ENCODE peak calls at places on chromosomes 3 and 15, in ten cellular contexts. Y is upper lobe of right lung, C is BE2C, O is ovary, J is brain microvascular endothelial cell, N is tibial nerve, M is sigmoid colon, L is cardiac muscle cell, Z is neural progenitor cell, T is breast epithelium. W is an unnamed sample. For H3K36me3, the result is how much of the 10 kb centered on the place peaks cover.

GRCh38 chr15:88255109-88255495 is 1.4 kb downstream of the NTRK3 start:
- DNase-seq in Y (peak), C (no peak), O (no peak), J (no peak), N (no peak), M (no peak), L (no peak), Z (no peak), T (no peak), W (no peak)

GRCh38 chr3:20511863-20512262 is 325.9 kb upstream of the SGO1 start:
- DNase-seq in Y (no peak), C (no peak), O (no peak), J (peak), N (no peak), M (no peak), L (peak), Z (peak), T (no peak), W (peak)

GRCh38 chr3:25870452-25870851 is 80.6 kb downstream of the OXSM start:
- DNase-seq in Y (no peak), C (no peak), O (no peak), J (no peak), N (no peak), M (no peak), L (no peak), Z (no peak), T (no peak), W (no peak)

GRCh38 chr3:154176036-154176435 is 54.8 kb downstream of the ARHGEF26 start:
- DNase-seq in Y (no peak), C (no peak), O (no peak), J (no peak), N (no peak), M (no peak), L (no peak), Z (no peak), T (no peak), W (no peak)

GRCh38 chr3:38648659-38649499 is 608 bp downstream of the SCN5A start:
- DNase-seq in Y (peak), C (no peak), O (peak), J (no peak), N (no peak), M (peak), L (no peak), Z (no peak), T (no peak), W (no peak)

GRCh38 chr3:190265795-190266194 is 56.5 kb downstream of the CLDN1 start:
- DNase-seq in Y (no peak), C (no peak), O (no peak), J (peak), N (no peak), M (no peak), L (peak), Z (no peak), T (peak), W (peak)

GRCh38 chr3:171791695-171792082 is 18.6 kb downstream of the PLD1 start:
- DNase-seq in Y (no peak), C (no peak), O (no peak), J (peak), N (no peak), M (no peak), L (peak), Z (no peak), T (no peak), W (no peak)

GRCh38 chr15:71518661-71519060 is 291.7 kb upstream of the NR2E3 start:
- DNase-seq in Y (no peak), C (no peak), O (no peak), J (no peak), N (no peak), M (no peak), L (no peak), Z (no peak), T (no peak), W (no peak)

GRCh38 chr3:119508172-119508845 is 10.0 kb downstream of the TIMMDC1 start:
- DNase-seq in Y (no peak), C (no peak), O (no peak), J (no peak), N (no peak), M (no peak), L (no peak), Z (no peak), T (no peak), W (no peak)

GRCh38 chr3:31752305-31753049 is 219.8 kb downstream of the STT3B start:
- DNase-seq in Y (no peak), C (no peak), O (no peak), J (no peak), N (no peak), M (no peak), L (no peak), Z (peak), T (no peak), W (no peak)

GRCh38 chr3:135008326-135008725 is 213.3 kb downstream of the EPHB1 start:
- DNase-seq in Y (no peak), C (no peak), O (no peak), J (no peak), N (no peak), M (no peak), L (no peak), Z (no peak), T (no peak), W (no peak)

GRCh38 chr15:74956648-74957300 is at the start of gene RPP25:
- DNase-seq in Y (peak), C (peak), O (peak), J (peak), N (peak), M (peak), L (peak), Z (peak), T (peak), W (no peak)

GRCh38 chr15:74954515-74954914 is 2.1 kb downstream of the RPP25 start:
- DNase-seq in Y (no peak), C (peak), O (peak), J (peak), N (no peak), M (no peak), L (peak), Z (peak), T (no peak), W (no peak)

GRCh38 chr15:74955017-74955416 is 1.6 kb downstream of the RPP25 start:
- DNase-seq in Y (no peak), C (peak), O (peak), J (no peak), N (no peak), M (no peak), L (peak), Z (no peak), T (no peak), W (no peak)

GRCh38 chr15:74957301-74958035 is 896 bp upstream of the RPP25 start:
- DNase-seq in Y (peak), C (peak), O (no peak), J (no peak), N (no peak), M (peak), L (peak), Z (peak), T (no peak), W (no peak)

DNA sequence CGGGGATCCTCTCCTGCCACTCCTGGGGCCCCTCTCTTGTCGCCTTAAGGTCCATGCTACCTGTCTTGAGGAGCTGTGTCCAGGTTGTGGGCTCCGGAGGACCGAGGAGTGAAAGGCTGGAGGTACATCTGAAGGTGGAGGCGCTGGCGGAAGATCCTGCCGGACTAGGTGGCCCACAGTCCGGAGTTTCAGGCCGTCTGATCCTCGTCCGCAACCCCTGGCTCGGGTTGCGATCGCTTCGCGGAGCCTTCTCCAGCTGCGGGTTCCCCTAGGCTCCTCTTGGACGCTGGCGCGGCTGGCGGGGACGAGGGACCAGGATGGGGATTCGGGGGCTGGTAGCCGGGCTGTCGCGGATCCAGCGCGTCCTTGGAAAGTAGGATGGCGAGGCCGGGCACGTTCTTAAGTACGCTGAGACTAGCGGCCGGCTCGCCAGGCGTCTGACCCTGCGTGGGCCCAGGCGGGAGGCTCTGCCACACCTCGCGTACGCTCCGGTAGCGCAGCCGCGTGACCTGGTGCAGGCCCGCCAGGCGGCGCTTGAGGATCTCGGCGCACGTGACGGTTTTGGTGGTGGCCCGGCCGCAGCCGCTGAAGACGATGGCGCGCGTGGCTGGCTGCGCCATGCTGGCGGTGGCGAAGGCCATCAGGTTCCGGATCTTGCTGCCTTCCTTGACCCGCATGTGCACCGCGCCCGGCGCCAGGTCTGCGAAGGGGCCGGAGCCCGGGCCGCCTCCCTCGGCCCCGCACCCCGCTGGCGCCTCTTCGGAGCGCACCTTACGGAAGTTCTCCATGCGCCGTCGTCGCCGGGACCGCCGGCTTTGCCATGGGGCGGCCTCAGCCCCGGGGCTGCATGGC is 550 bp downstream of the RPP25 start:
- DNase-seq in Y (peak), C (peak), O (peak), J (no peak), N (peak), M (peak), L (peak), Z (peak), T (peak), W (no peak)
- TF ChIP-seq CTCF in Y (peak), C (peak), O (peak), J (peak), N (peak), M (peak), L (peak), Z (peak), T (peak), W (peak)

GRCh38 chr3:57164606-57165573 is at the start of gene IL17RD:
- DNase-seq in Y (peak), C (peak), O (peak), J (peak), N (peak), M (peak), L (peak), Z (peak), T (peak), W (no peak)

GRCh38 chr3:57165637-57166036 is 484 bp upstream of the IL17RD start:
- DNase-seq in Y (no peak), C (no peak), O (no peak), J (no peak), N (no peak), M (no peak), L (no peak), Z (no peak), T (no peak), W (no peak)

GRCh38 chr3:57163751-57164150 is 1.4 kb downstream of the IL17RD start:
- DNase-seq in Y (no peak), C (no peak), O (no peak), J (no peak), N (no peak), M (no peak), L (no peak), Z (no peak), T (no peak), W (no peak)

GRCh38 chr3:57161915-57162314 is 3.2 kb downstream of the IL17RD start:
- DNase-seq in Y (no peak), C (no peak), O (no peak), J (no peak), N (no peak), M (no peak), L (no peak), Z (no peak), T (no peak), W (no peak)

GRCh38 chr3:57164217-57164605 is 942 bp downstream of the IL17RD start:
- DNase-seq in Y (no peak), C (no peak), O (peak), J (no peak), N (no peak), M (no peak), L (peak), Z (no peak), T (no peak), W (no peak)
- H3K4me3 ChIP-seq in Y (peak), C (peak), O (peak), J (peak), N (peak), M (peak), L (peak), Z (peak), T (peak), W (peak)

GRCh38 chr3:41144631-41145030 is 54.7 kb upstream of the CTNNB1 start:
- DNase-seq in Y (no peak), C (no peak), O (no peak), J (no peak), N (no peak), M (no peak), L (no peak), Z (no peak), T (no peak), W (no peak)
- H3K36me3 ChIP-seq in Y (under half), C (under half), O (under half), J (under half), N (under half), M (under half), L (under half), Z (under half), T (under half), W (under half)

GRCh38 chr15:28021281-28022039 is 77.7 kb downstream of the OCA2 start:
- DNase-seq in Y (peak), C (peak), O (peak), J (peak), N (no peak), M (no peak), L (peak), Z (peak), T (peak), W (no peak)
- TF ChIP-seq CTCF in Y (peak), C (peak), O (no peak), J (peak), N (no peak), M (no peak), L (peak), Z (peak), T (peak), W (no peak)

DNA sequence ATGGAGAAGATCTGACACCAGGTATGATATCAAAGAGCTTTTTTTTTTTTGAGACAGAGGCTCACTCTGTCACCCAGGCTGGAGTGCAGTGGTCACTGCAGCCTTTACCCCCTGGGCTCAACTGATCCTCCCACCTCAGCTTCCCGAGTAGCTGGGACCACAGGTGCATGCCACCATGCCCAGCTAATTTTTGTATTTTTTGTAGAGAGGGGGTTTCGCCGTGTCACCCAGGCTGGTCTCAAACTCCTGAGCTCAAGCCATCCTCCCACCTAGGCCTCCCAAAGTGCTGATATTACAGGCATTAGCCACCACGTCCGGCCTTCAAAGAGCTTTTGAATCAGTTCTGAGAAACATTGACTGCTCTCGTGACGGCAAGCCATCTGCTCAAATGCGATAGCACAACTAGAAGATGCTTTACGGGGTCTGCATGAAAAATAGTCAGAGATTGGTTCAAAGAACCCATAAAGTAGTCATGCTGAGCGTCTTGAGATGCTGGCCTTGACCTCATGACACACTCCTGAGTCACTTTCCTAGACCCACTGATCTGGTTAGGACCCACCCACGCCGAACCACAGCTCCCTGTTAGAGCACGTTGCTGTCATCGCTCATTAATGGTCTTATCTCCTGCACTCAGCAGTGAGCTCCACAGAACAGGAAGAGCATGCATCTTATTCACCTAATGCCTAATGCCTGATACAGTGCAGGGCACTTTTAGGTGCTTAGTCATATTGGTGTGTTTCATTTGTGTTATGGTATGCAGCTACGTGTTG is 57.0 kb upstream of the NR2F2 start:
- DNase-seq in Y (no peak), C (peak), O (no peak), J (peak), N (no peak), M (no peak), L (peak), Z (no peak), T (no peak), W (peak)
- H3K4me3 ChIP-seq in Y (no peak), C (no peak), O (no peak), J (no peak), N (no peak), M (no peak), L (no peak), Z (no peak), T (no peak), W (no peak)

DNA sequence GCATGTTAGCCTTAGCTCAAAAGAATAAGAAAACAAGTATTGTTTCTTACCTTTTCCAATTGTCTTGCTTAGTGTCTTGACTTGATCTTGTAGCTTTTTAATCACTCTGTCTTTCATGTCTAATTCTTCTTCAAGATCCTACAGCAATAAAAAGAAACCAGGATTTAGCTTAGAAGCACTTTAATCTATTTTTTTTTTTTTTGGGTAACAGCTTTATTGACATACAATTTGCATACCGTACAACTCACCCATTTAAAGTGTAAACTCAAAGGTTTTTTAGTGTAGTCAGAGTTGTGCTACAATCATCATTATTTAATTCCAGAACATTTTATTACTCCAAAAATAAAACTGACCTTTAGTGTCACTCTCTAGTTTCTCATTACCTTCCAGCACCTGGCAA is 23.4 kb upstream of the GNB5 start:
- DNase-seq in Y (no peak), C (no peak), O (no peak), J (no peak), N (no peak), M (no peak), L (no peak), Z (no peak), T (no peak), W (no peak)
- H3K36me3 ChIP-seq in Y (under half), C (under half), O (under half), J (under half), N (under half), M (under half), L (under half), Z (under half), T (under half), W (under half)

DNA sequence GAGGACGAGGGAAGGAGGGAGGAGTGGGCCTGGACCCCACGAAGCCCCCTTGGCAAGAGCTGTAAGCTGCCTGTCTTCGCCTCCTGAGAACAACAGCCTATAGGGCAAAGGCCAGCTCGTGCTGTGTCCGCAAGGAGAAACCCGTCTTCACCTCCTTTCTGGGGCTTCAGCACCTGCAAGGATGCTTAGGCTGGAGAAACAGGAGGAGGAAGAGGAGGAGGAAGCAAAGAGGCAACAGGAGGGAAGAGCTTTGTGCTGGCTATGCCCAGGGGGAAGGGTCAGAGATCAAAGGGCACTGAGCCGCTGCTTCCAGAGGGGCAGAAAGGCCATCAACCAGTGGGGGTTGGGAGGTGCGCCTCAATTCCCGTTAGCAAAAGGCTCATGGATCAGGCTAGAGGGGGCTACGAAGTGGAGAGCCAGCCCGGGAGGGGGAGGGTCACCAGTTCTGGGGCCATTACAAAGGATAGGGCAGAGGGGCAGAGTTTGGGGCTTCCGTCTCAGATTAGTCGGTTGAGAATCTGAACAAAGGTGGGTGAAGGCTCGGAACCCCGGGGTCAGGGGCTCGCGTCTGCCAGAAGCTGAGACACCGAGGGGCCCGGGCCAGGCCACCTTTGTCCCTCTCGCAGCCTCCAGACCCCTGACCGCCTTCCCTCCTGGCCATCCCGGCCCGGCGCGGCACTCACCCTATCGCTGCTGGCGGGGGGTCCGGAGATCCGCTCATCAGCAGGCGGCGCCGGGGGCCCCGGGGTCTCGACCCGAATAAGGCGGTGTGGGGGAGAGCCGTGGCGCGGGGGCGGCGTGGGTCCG is 792 bp downstream of the SHF start:
- DNase-seq in Y (no peak), C (no peak), O (peak), J (no peak), N (no peak), M (no peak), L (no peak), Z (peak), T (no peak), W (no peak)
- TF ChIP-seq CTCF in Y (no peak), C (no peak), O (no peak), J (no peak), N (no peak), M (no peak), L (no peak), Z (no peak), T (no peak), W (no peak)